ENCODE peak calls at places on chromosomes 11 and 22, in five cellular contexts. P is activated CD8-positive, alpha-beta T cell treated with anti-CD3 and anti-CD28 coated beads for 36 hours; Q is colonic mucosa; N is ovary; U is brain microvascular endothelial cell. K is an unnamed sample.

GRCh38 chr11:117984471-117984870 is 1.7 kb upstream of the IL10RA start:
- DNase-seq in P (peak; percentile 40), Q (no peak), N (no peak), U (no peak), K (no peak)

GRCh38 chr11:74932169-74932568 is 16.7 kb downstream of the XRRA1 start:
- DNase-seq in P (peak; percentile 55), Q (no peak), N (no peak), U (peak; percentile 78), K (no peak)

GRCh38 chr11:121521145-121522042 is 68.6 kb upstream of the SORL1-AS1 start:
- DNase-seq in P (no peak), Q (no peak), N (no peak), U (no peak), K (no peak)

GRCh38 chr22:36077261-36077660 is 48.6 kb upstream of the RBFOX2 start:
- DNase-seq in P (no peak), Q (no peak), N (no peak), U (no peak), K (no peak)

GRCh38 chr11:134385774-134386565 is 26.1 kb downstream of the B3GAT1 start:
- DNase-seq in P (no peak), Q (no peak), N (no peak), U (no peak), K (no peak)

GRCh38 chr11:88421530-88421929 is 84.0 kb upstream of the CTSC start:
- DNase-seq in P (peak; percentile 76), Q (peak; percentile 24), N (no peak), U (peak; percentile 23), K (no peak)

GRCh38 chr22:30605449-30606110 is 1.4 kb upstream of the TCN2 start:
- DNase-seq in P (peak; percentile 68), Q (peak; percentile 79), N (no peak), U (peak; percentile 26), K (no peak)

GRCh38 chr11:88454881-88455280 is 117.3 kb upstream of the CTSC start:
- DNase-seq in P (no peak), Q (no peak), N (no peak), U (no peak), K (no peak)

GRCh38 chr11:132101861-132102260 is 731.4 kb downstream of the NTM start:
- DNase-seq in P (no peak), Q (no peak), N (no peak), U (no peak), K (no peak)

GRCh38 chr11:34276465-34276864 is 81.3 kb downstream of the ABTB2 start:
- DNase-seq in P (no peak), Q (no peak), N (no peak), U (no peak), K (no peak)

DNA sequence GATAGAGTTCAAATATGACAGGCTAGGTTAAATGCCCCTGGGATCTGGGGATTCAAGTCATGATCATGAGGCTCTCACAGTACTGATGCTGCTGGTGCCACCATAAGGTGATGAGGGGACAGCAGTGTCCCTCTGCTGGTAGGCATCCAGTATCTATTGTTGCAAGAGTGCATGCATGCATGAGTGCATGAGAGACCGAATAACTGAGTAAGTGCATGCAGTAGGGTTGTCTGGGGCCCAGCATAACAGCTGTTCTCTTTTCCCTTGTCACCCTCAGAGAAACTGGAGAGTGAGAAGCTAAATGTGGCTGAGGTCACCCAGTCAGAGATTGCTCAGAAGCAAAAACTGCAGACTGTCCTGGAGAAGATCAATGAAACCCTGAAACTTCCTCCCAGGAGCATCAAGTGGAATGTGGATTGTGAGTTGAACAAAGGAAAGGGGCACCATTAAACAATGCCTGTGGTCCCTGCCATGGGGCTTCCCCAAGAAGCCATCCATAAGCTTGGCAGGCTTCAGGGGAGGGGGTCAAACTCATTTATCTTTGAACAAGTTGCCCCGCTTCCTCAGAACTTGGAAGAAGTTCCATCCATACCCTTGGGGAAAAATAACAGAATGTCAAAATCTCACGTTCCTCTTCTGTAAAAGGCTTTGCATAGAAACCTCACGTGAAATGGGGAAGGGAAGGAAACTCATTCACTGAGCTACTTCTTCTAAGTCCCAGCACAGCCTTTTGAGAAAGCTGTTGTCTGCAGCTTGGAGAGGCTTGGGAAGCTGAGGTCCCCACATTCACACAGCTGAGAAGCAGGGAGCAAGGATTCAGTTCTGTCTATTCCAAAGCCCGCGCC is 119.0 kb downstream of the PARVA start:
- DNase-seq in P (no peak), Q (no peak), N (no peak), U (no peak), K (no peak)
- TF ChIP-seq CTCF in P (no peak), Q (no peak), N (no peak), U (peak; percentile 48), K (peak; percentile 55)

GRCh38 chr11:60761436-60762190 is 4.9 kb downstream of the MS4A15 start:
- DNase-seq in P (no peak), Q (no peak), N (no peak), U (no peak), K (no peak)

GRCh38 chr11:60765355-60765754 is 8.7 kb downstream of the MS4A15 start:
- DNase-seq in P (no peak), Q (no peak), N (no peak), U (no peak), K (no peak)

GRCh38 chr11:60764879-60765278 is 8.2 kb downstream of the MS4A15 start:
- DNase-seq in P (no peak), Q (no peak), N (no peak), U (no peak), K (no peak)

GRCh38 chr11:60763692-60764369 is 7.2 kb downstream of the MS4A15 start:
- DNase-seq in P (no peak), Q (no peak), N (no peak), U (no peak), K (no peak)

GRCh38 chr11:60762851-60763691 is 6.4 kb downstream of the MS4A15 start:
- DNase-seq in P (no peak), Q (no peak), N (no peak), U (no peak), K (no peak)
- TF ChIP-seq CTCF in P (no peak), Q (peak; percentile 18), N (no peak), U (peak; percentile 24), K (peak; percentile 46)

DNA sequence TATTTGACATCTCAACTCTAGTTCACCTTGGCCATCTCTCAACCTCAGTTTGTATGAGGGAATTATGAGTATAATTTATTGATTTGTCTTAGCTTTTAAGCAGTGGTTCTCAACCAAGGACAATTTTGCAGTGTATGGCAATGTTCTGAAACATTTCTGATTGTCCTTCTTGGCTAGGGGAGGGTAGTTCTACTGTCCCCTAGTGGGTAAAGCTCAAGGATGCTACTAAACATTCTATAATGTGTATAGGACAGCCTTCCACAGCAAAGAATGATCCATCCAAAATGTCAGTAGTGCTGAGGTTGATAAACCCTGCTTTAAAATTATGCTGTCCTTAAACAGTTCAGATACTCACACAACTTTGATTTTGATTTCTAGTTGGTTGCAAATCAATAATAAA is 78.1 kb upstream of the ALKBH3 start:
- DNase-seq in P (no peak), Q (no peak), N (no peak), U (no peak), K (no peak)
- TF ChIP-seq CTCF in P (no peak), Q (no peak), N (no peak), U (peak; percentile 45), K (peak; percentile 62)

DNA sequence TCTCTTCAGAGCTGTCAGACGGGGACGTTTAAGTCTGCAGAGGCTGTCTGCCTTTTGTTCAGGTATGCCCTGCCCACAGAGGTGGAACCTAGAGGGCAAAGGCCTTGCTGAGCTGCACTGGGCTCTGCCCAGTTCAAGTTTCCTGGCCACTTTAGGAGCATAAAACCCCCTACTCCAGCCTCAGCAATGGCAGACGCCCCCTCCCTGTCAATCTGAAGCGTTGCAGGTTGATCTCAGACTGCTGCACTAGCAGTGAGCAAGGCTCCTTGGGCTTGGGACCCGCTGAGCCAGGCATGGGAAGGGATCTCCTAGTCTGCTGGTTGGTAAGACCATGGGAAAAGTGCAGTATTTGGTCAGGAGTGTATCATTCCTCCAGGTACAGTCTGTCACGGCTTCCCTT is 66.6 kb upstream of the TP53I11 start:
- DNase-seq in P (no peak), Q (no peak), N (no peak), U (no peak), K (no peak)
- TF ChIP-seq CTCF in P (no peak), Q (no peak), N (no peak), U (peak; percentile 17), K (peak; percentile 27)

GRCh38 chr11:7442588-7443215 is 42.6 kb upstream of the OLFML1 start:
- DNase-seq in P (peak; percentile 87), Q (peak; percentile 71), N (peak; percentile 47), U (peak; percentile 71), K (no peak)
- TF ChIP-seq CTCF in P (peak; percentile 82), Q (peak; percentile 68), N (peak; percentile 36), U (peak; percentile 94), K (peak; percentile 89)

GRCh38 chr11:97557399-97557798 is 1167.6 kb downstream of the JRKL start:
- DNase-seq in P (no peak), Q (no peak), N (no peak), U (peak; percentile 5), K (no peak)
- TF ChIP-seq CTCF in P (no peak), Q (no peak), N (no peak), U (peak; percentile 50), K (peak; percentile 45)

DNA sequence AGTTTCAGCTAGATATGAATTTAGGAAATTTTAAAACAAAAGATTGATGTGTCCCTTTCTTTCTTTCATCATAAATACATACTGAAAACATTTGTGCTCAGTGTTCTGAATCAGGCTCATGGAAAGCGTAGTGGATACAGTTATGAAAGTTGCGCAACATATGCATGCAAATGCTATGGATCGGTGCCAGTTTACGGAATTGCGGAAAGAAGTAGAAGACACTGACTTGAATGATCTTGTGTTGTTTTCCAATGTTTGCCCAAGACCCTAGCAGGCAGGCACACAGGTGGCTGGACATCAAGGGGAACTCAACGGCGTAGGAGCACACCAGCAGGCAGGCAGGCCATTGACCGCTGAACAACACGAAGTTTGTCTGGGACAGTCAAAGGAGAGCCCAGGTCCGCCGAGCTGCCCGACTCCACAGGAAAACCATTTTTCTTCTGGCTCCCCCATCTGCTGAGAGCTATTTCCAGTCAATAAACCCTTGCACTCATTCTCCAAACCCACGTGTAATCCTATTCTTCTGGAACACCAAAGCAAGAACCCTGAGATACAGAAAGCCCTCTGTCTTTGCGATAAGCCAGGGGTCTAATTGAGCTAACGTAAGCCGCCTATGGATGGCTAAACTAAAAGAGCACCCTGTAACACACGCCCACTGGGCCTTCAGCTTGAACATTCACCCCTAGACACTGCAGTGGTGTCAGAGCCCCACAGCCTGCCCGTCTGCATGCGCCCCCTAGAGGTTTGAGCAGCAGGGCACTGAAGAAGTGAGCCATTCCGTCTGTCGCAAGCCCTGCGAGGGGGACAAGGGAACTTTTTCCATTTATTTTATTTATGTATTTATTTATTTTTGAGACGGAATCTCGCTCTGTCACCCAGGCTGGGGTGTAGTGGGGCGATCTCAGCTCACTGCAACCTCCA is 7.4 kb upstream of the BIRC3 start:
- DNase-seq in P (peak; percentile 38), Q (no peak), N (no peak), U (no peak), K (no peak)
- TF ChIP-seq CTCF in P (no peak), Q (no peak), N (no peak), U (peak; percentile 22), K (peak; percentile 19)

DNA sequence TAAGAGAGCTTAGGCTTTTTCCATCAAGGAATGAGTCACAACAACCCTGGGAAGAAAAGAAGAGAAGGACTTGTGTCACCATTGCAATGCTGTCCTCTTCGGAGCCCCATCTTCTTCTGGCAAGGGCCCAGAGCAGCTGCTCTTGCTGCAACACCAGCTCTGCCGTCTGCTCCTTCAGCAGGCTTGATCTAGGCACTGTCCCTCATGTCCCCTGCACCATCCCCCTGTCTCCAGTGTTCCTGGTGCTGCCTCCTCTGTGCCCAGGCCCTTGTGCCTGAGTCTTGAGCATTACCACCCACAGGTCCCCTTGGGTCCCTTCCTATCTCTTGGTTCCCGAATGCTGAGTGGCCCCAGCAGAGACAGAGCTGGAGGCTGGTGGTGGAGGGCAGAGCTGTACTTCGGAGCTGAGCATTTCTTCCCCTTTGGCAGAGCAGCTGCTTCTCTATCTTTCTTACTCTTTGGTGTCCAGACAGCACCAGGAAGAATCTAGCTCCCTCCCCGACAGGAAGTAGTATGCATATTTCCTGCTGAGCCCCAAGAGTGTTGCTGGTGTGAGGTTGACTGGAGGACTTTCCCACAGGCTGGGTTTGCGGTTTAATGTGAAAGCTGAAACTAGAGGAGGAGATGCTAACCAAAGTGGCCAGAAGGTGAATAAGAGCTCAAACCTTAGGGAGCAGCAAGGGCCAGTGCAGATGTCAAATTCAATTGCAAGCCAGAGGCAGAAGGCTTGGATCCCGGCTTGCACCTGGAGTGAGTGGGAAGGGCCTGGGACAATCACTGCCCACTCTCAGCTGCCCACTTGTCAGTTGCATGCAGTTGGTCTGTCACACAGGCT is 27.8 kb downstream of the WEE1 start:
- DNase-seq in P (peak; percentile 92), Q (peak; percentile 35), N (no peak), U (peak; percentile 95), K (no peak)
- TF ChIP-seq CTCF in P (no peak), Q (no peak), N (no peak), U (no peak), K (no peak)